ENCODE peak calls at places on chromosomes 5 and 9, in four cellular contexts. W is lower leg skin, C is Peyer's patch, B is PC-3. P is an unnamed sample.

GRCh38 chr5:135269828-135270545 is 129.0 kb downstream of the MACROH2A1 start:
- DNase-seq in W (no peak), C (no peak), B (peak), P (no peak)

GRCh38 chr9:4127873-4128272 is 172.0 kb downstream of the GLIS3 start:
- DNase-seq in W (no peak), C (no peak), B (no peak), P (no peak)

GRCh38 chr9:2017209-2017458 is 2.0 kb downstream of the SMARCA2 start:
- DNase-seq in W (no peak), C (no peak), B (no peak), P (no peak)

GRCh38 chr5:126354012-126354856 is 69.0 kb upstream of the GRAMD2B start:
- DNase-seq in W (no peak), C (no peak), B (peak), P (peak)

GRCh38 chr9:114285166-114285867 is 37.6 kb upstream of the ORM1 start:
- DNase-seq in W (no peak), C (peak), B (peak), P (peak)

GRCh38 chr9:124045076-124045829 is 33.7 kb downstream of the LHX2 start:
- DNase-seq in W (peak), C (no peak), B (no peak), P (peak)

GRCh38 chr9:106868565-106868964 is 5.6 kb downstream of the ZNF462 start:
- DNase-seq in W (no peak), C (no peak), B (no peak), P (peak)

GRCh38 chr5:71744009-71744792 is 25.1 kb downstream of the CARTPT start:
- DNase-seq in W (no peak), C (peak), B (no peak), P (no peak)

GRCh38 chr5:64149857-64150521 is 15.7 kb upstream of the RNF180 start:
- DNase-seq in W (no peak), C (no peak), B (no peak), P (no peak)

GRCh38 chr9:119829748-119830147 is 460.5 kb upstream of the BRINP1 start:
- DNase-seq in W (no peak), C (no peak), B (no peak), P (peak)

GRCh38 chr9:80885894-80886293 is 803.5 kb downstream of the TLE1 start:
- DNase-seq in W (no peak), C (no peak), B (peak), P (peak)

GRCh38 chr5:74120585-74120984 is 494.6 kb downstream of the ARHGEF28 start:
- DNase-seq in W (no peak), C (no peak), B (no peak), P (no peak)

GRCh38 chr9:2163231-2163885 is 148.2 kb downstream of the SMARCA2 start:
- DNase-seq in W (no peak), C (no peak), B (no peak), P (peak)

DNA sequence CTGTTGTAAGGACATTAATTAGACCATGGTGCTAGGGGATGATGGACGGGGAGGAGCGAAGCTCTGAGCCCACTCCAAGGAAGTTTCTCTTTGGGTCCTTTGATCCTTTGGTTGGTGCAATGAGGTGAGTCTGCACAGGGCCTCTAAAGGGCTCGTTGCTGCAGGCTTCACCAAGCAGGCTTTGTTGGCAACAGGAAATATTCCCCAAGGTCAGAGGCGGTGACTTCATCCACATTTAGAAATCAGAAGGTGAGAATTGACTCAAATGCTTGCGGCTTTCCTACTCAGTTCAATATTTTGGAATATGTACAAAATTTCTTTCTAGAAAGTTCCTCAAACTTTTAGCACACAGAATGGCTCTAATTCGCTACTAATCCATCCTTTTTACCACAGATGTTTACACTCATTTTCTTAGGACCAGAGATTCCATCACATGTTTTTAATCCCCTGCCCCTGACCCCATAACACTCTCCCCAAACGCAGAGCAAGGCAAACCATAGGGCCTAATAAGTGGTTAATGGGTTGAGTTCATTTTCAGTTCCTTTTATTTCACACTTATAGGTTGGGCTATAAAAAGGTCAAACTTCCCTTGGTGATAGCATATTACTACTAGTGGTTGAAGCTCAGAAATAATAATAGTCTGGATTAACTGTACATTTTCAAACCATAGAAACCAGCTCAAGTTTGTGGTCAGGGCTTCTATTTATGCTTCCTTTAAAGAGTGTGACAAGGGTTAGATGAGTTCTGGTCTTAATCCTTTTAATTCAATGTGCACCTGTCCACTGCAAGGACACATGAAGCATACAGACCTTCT is 37.3 kb upstream of the TMEM252 start:
- DNase-seq in W (no peak), C (no peak), B (no peak), P (no peak)
- H3K4me3 ChIP-seq in W (no peak), C (no peak), B (no peak), P (no peak)

DNA sequence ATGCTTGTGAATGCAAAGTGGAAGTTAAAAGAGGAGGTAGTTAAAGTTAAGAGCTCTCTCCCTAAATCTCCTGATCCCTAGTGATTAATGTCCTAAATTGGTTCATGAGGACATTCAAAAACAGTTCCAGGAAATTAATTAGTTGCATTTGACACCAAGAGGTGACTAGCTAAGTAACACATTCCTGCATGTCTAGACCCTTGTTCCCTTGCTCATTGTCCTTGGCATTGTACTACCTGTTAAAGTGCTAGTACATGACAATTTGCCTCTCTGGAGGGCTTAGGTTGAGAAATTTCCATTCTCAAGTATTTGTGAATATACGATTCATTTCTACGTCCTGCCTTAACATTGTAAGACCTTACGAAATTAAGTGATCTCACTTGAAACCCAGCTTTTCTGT is 278.6 kb upstream of the CDH10 start:
- DNase-seq in W (no peak), C (no peak), B (no peak), P (no peak)
- TF ChIP-seq CTCF in W (no peak), C (no peak), B (no peak), P (no peak)

DNA sequence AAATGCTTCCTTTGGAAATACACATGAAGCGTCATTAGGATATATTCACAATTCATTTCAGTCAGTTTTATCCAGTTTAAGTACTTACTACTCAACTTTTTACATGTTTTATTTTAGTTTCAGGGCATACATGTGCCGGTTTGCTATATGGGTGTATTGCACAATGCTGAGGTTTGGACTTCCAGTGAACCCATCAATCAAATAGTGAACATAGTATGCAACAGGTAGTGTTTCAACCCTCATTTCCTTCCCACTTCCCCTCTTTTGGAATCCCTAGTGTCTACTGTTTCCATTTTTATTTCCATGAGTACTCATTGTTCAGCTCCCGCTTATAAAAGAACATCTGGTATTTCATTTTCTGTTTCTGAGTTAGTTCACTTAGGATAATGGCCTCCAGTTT is 74.7 kb downstream of the TMEM161B start:
- DNase-seq in W (no peak), C (no peak), B (no peak), P (no peak)
- H3K4me3 ChIP-seq in W (no peak), C (no peak), B (no peak), P (no peak)

GRCh38 chr9:5870691-5871090 is 20.0 kb upstream of the MLANA start:
- DNase-seq in W (no peak), C (no peak), B (no peak), P (no peak)

GRCh38 chr9:5868235-5868634 is 22.5 kb upstream of the MLANA start:
- DNase-seq in W (no peak), C (no peak), B (no peak), P (no peak)

GRCh38 chr9:5869315-5870019 is 21.2 kb upstream of the MLANA start:
- DNase-seq in W (no peak), C (no peak), B (peak), P (peak)

GRCh38 chr9:5871785-5872184 is 18.9 kb upstream of the MLANA start:
- DNase-seq in W (no peak), C (no peak), B (no peak), P (peak)

DNA sequence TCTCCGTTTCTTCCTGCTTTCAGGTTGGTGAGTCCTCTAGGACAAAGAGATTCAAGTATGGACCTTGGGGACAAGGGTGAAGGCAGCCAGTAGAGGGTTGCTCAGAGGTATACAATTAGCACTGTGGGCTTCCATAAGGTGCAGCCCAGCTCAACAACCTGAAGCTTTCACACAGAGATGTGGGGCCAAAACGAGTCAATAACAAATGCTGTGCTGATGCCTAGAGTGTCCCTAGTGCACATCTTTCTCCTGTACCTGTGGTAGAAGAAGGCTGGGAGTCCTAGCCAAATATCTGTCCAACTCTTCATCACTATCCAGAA is 20.7 kb upstream of the MLANA start:
- DNase-seq in W (no peak), C (no peak), B (no peak), P (no peak)
- TF ChIP-seq CTCF in W (no peak), C (no peak), B (no peak), P (no peak)

DNA sequence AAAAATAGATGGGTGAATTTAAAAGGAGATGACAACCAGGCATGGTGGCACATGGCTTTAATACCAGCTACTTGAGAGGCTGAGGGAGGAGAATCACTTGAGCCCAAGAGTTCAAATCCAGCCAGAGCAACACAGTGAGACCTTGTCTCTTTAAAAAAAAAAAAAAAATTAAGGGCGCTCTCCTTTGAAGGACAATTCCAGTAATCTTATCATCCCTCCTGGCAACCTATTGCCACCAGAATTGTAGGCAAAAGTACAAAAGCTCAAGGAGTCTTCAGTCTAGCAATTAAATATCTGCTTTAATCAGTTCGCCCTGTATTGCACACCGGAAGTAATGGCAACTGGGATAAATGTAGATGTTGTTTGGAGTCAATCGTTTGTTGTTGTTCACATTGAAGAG is 7.7 kb downstream of the SNX18 start:
- DNase-seq in W (no peak), C (no peak), B (no peak), P (no peak)
- H3K4me3 ChIP-seq in W (no peak), C (no peak), B (no peak), P (no peak)